ENCODE peak calls at places on chromosomes 16 and 17, in seven cellular contexts. One of them, this sample, is unnamed.

GRCh38 chr17:36602030-36602737 is 801 bp downstream of the MRM1 start:
- DNase-seq in HT1080: no peak
- DNase-seq in small intestine: peak
- DNase-seq in CD4-positive, alpha-beta T cell: no peak
- DNase-seq in B cell: no peak
- DNase-seq in esophagus muscularis mucosa: no peak
- DNase-seq in ecto neural progenitor cell: no peak
- DNase-seq in this sample: peak

GRCh38 chr17:77054926-77055325 is 85.8 kb upstream of the SEC14L1 start:
- DNase-seq in esophagus muscularis mucosa: no peak
- DNase-seq in CD4-positive, alpha-beta T cell: no peak
- DNase-seq in HT1080: no peak
- DNase-seq in ecto neural progenitor cell: peak
- DNase-seq in B cell: no peak
- DNase-seq in small intestine: no peak
- DNase-seq in this sample: no peak

GRCh38 chr16:760498-761343 is at the start of gene MSLN:
- DNase-seq in HT1080: no peak
- DNase-seq in ecto neural progenitor cell: no peak
- DNase-seq in CD4-positive, alpha-beta T cell: no peak
- DNase-seq in small intestine: peak
- DNase-seq in esophagus muscularis mucosa: no peak
- DNase-seq in B cell: no peak
- DNase-seq in this sample: no peak

GRCh38 chr17:69444023-69444422 is 29.5 kb downstream of the MAP2K6 start:
- DNase-seq in HT1080: no peak
- DNase-seq in esophagus muscularis mucosa: no peak
- DNase-seq in small intestine: no peak
- DNase-seq in CD4-positive, alpha-beta T cell: no peak
- DNase-seq in ecto neural progenitor cell: no peak
- DNase-seq in B cell: no peak
- DNase-seq in this sample: no peak

GRCh38 chr16:30152517-30152916 is 29.5 kb upstream of the MAPK3 start:
- DNase-seq in CD4-positive, alpha-beta T cell: no peak
- DNase-seq in HT1080: no peak
- DNase-seq in ecto neural progenitor cell: no peak
- DNase-seq in esophagus muscularis mucosa: no peak
- DNase-seq in B cell: no peak
- DNase-seq in small intestine: no peak
- DNase-seq in this sample: no peak

GRCh38 chr17:42679492-42680330 is 1.9 kb downstream of the CCR10 start:
- DNase-seq in small intestine: peak
- DNase-seq in ecto neural progenitor cell: peak
- DNase-seq in CD4-positive, alpha-beta T cell: peak
- DNase-seq in HT1080: no peak
- DNase-seq in B cell: peak
- DNase-seq in esophagus muscularis mucosa: no peak
- DNase-seq in this sample: peak

GRCh38 chr17:76091526-76092285 is 11.9 kb downstream of the EXOC7 start:
- DNase-seq in esophagus muscularis mucosa: no peak
- DNase-seq in CD4-positive, alpha-beta T cell: no peak
- DNase-seq in small intestine: no peak
- DNase-seq in HT1080: no peak
- DNase-seq in B cell: no peak
- DNase-seq in ecto neural progenitor cell: no peak
- DNase-seq in this sample: no peak

GRCh38 chr17:44378171-44378705 is 11.2 kb downstream of the ITGA2B start:
- DNase-seq in small intestine: no peak
- DNase-seq in B cell: no peak
- DNase-seq in esophagus muscularis mucosa: no peak
- DNase-seq in ecto neural progenitor cell: no peak
- DNase-seq in HT1080: no peak
- DNase-seq in CD4-positive, alpha-beta T cell: no peak
- DNase-seq in this sample: no peak

GRCh38 chr16:20740007-20740883 is 1.4 kb downstream of the THUMPD1 start:
- DNase-seq in ecto neural progenitor cell: no peak
- DNase-seq in CD4-positive, alpha-beta T cell: no peak
- DNase-seq in HT1080: no peak
- DNase-seq in B cell: no peak
- DNase-seq in esophagus muscularis mucosa: peak
- DNase-seq in small intestine: peak
- DNase-seq in this sample: peak

This sample was measured in iris pigment epithelial cell.